ENCODE peak calls at places on chromosomes 6 and 20, in six cellular contexts. One of them, this sample, is unnamed.

GRCh38 chr6:144217264-144217663 is 66.9 kb downstream of the STX11 start:
- DNase-seq in mesenchymal stem cell: peak; percentile 80
- DNase-seq in H1: no peak
- DNase-seq in H9: no peak
- DNase-seq in IMR-90: no peak
- DNase-seq in trophoblast cell: no peak
- DNase-seq in this sample: no peak

GRCh38 chr6:54473328-54473727 is 165.1 kb downstream of the TINAG start:
- DNase-seq in H9: no peak
- DNase-seq in trophoblast cell: peak; percentile 26
- DNase-seq in mesenchymal stem cell: no peak
- DNase-seq in H1: no peak
- DNase-seq in IMR-90: no peak
- DNase-seq in this sample: no peak

GRCh38 chr6:64553414-64553813 is 917.8 kb downstream of the PHF3 start:
- DNase-seq in H1: no peak
- DNase-seq in H9: no peak
- DNase-seq in IMR-90: no peak
- DNase-seq in mesenchymal stem cell: no peak
- DNase-seq in trophoblast cell: no peak
- DNase-seq in this sample: no peak

GRCh38 chr6:170420264-170420663 is 113.7 kb downstream of the FAM120B start:
- DNase-seq in H1: no peak
- DNase-seq in H9: no peak
- DNase-seq in mesenchymal stem cell: no peak
- DNase-seq in IMR-90: no peak
- DNase-seq in trophoblast cell: no peak
- DNase-seq in this sample: no peak

GRCh38 chr20:38021373-38021772 is 11.9 kb downstream of the TTI1 start:
- DNase-seq in IMR-90: peak; percentile 53
- DNase-seq in mesenchymal stem cell: peak; percentile 64
- DNase-seq in H1: no peak
- DNase-seq in trophoblast cell: no peak
- DNase-seq in H9: no peak
- DNase-seq in this sample: no peak

GRCh38 chr20:44068780-44069191 is 118.2 kb downstream of the JPH2 start:
- DNase-seq in trophoblast cell: no peak
- DNase-seq in H1: no peak
- DNase-seq in IMR-90: no peak
- DNase-seq in H9: no peak
- DNase-seq in mesenchymal stem cell: no peak
- DNase-seq in this sample: no peak

GRCh38 chr20:62859721-62860120 is 1.9 kb downstream of the TCFL5 start:
- DNase-seq in IMR-90: no peak
- DNase-seq in mesenchymal stem cell: no peak
- DNase-seq in H9: no peak
- DNase-seq in trophoblast cell: no peak
- DNase-seq in H1: no peak
- DNase-seq in this sample: no peak

GRCh38 chr6:39280247-39280731 is 33.9 kb downstream of the KCNK17 start:
- DNase-seq in H9: no peak
- DNase-seq in IMR-90: no peak
- DNase-seq in H1: no peak
- DNase-seq in mesenchymal stem cell: no peak
- DNase-seq in trophoblast cell: no peak
- DNase-seq in this sample: no peak

GRCh38 chr6:48135352-48136084 is 24.5 kb upstream of the PTCHD4 start:
- DNase-seq in trophoblast cell: peak; percentile 64
- DNase-seq in H9: no peak
- DNase-seq in H1: no peak
- DNase-seq in IMR-90: peak; percentile 4
- DNase-seq in mesenchymal stem cell: peak; percentile 80
- DNase-seq in this sample: no peak

DNA sequence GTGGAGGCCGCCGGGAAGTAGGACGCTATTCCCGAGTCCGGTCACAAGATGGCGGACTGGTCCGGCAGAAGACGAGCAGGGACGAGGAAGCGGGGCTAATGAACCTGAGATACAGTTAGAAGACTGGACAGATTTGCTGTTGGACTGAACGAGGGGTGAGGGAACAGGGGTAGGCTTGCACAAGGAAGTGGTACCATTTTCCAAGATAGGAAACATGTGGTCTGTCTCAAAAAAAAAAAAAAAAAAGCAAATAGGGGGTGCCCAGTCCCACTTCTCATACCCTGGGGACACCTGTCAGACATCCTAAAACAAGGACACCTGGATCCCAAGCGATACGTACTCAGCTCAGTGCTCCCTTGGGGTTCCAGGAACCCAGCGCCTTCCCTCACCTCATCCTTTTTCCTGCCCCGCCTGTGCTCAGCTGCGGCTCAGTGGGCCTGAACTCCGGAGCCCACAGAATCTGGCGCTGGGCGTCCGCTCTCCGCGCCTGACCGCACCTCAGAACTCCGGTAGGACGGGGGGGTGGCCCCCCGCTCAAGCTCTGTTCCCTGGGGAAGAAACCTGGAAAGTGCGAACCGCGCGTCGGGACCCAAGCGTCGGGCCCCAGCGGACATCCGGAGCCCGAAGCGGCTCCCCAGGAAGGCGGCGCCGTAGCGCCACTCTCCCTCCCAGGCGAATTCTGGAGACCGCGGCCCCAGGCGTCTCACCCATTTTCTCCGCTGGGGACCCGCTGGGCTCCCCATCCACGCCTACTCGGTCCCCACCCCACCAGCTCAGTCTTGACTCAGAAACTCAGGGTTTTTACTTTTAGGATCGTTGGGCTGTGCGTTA is at the start of gene LY6G5C:
- DNase-seq in trophoblast cell: peak; percentile 60
- DNase-seq in mesenchymal stem cell: peak; percentile 90
- DNase-seq in IMR-90: peak; percentile 94
- DNase-seq in H9: peak; percentile 78
- DNase-seq in H1: no peak
- DNase-seq in this sample: peak; percentile 56
- H3K9ac ChIP-seq in trophoblast cell: no peak within 1 kb of the TSS
- H3K9ac ChIP-seq in mesenchymal stem cell: peak within 1 kb of the TSS; percentile 81
- H3K9ac ChIP-seq in IMR-90: peak within 1 kb of the TSS; percentile 53
- H3K9ac ChIP-seq in H9: no peak within 1 kb of the TSS
- H3K9ac ChIP-seq in H1: no peak within 1 kb of the TSS
- H3K9ac ChIP-seq in this sample: peak within 1 kb of the TSS; percentile 91

DNA sequence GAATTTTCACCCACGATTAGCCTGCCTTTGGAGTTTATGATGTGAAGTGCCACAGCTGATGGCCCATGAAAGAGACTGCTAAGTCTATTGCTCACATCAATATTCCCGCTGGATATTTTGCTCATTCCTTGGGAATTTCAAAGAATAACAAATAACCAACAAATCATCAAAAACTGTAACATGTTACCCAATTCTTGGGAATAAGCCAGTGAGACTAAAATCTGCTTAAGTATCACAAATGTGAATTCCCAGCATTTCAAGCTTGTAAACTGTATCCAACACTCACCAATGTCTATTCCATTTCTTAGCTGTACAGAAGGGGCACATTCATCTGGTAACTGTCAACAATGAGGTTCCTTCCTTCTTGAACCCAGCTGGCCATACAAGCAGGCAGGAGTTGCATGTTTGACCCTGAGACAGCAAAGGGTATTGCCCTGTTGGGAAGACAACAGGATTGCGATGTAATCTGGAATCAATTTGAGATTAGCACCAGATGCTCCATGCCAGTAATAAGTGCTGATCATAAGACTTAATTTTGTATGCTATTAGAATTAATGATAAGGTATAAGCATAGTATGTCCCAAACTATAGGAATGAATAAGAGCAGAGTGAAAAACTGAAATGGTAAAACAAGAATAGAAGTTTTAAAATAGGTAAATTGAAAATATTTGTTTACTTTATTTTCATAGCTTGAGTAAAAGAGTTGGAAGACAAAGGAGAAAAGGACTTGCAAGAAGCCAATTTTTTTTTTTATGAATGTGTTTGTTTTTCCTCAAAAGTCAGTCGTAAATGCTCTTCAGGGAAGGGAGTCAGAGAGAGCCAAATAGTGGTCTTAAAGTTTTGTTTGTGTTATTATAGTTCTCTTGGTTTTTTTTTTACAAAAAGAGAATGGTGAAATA is 58.8 kb downstream of the RSPO3 start:
- DNase-seq in trophoblast cell: no peak
- DNase-seq in H1: no peak
- DNase-seq in IMR-90: peak; percentile 63
- DNase-seq in H9: no peak
- DNase-seq in mesenchymal stem cell: peak; percentile 70
- DNase-seq in this sample: no peak
- H3K14ac ChIP-seq in trophoblast cell: no peak overlapping the region
- H3K14ac ChIP-seq in H1: no peak overlapping the region
- H3K14ac ChIP-seq in IMR-90: no peak overlapping the region
- H3K14ac ChIP-seq in H9: no peak overlapping the region
- H3K14ac ChIP-seq in mesenchymal stem cell: no peak overlapping the region
- H3K14ac ChIP-seq in this sample: no peak overlapping the region

GRCh38 chr6:80725156-80725930 is 618.9 kb downstream of the BCKDHB start:
- DNase-seq in IMR-90: peak; percentile 8
- DNase-seq in trophoblast cell: no peak
- DNase-seq in H1: no peak
- DNase-seq in mesenchymal stem cell: peak; percentile 34
- DNase-seq in H9: no peak
- DNase-seq in this sample: no peak
- H3K9ac ChIP-seq in IMR-90: no peak overlapping the region
- H3K9ac ChIP-seq in trophoblast cell: no peak overlapping the region
- H3K9ac ChIP-seq in H1: no peak overlapping the region
- H3K9ac ChIP-seq in mesenchymal stem cell: no peak overlapping the region
- H3K9ac ChIP-seq in H9: no peak overlapping the region
- H3K9ac ChIP-seq in this sample: no peak overlapping the region

GRCh38 chr20:51667491-51667890 is 100.7 kb downstream of the ATP9A start:
- DNase-seq in H1: no peak
- DNase-seq in IMR-90: no peak
- DNase-seq in H9: no peak
- DNase-seq in mesenchymal stem cell: no peak
- DNase-seq in trophoblast cell: no peak
- DNase-seq in this sample: no peak
- H3K14ac ChIP-seq in H1: no peak overlapping the region
- H3K14ac ChIP-seq in IMR-90: no peak overlapping the region
- H3K14ac ChIP-seq in H9: no peak overlapping the region
- H3K14ac ChIP-seq in mesenchymal stem cell: no peak overlapping the region
- H3K14ac ChIP-seq in trophoblast cell: no peak overlapping the region
- H3K14ac ChIP-seq in this sample: no peak overlapping the region

GRCh38 chr6:165233089-165233488 is 76.3 kb downstream of the C6orf118 start:
- DNase-seq in H9: no peak
- DNase-seq in IMR-90: no peak
- DNase-seq in H1: no peak
- DNase-seq in mesenchymal stem cell: no peak
- DNase-seq in trophoblast cell: no peak
- DNase-seq in this sample: no peak

GRCh38 chr6:165231581-165232276 is 77.7 kb downstream of the C6orf118 start:
- DNase-seq in H9: no peak
- DNase-seq in mesenchymal stem cell: peak; percentile 4
- DNase-seq in IMR-90: no peak
- DNase-seq in trophoblast cell: peak; percentile 21
- DNase-seq in H1: no peak
- DNase-seq in this sample: no peak

GRCh38 chr6:165229216-165229615 is 80.2 kb downstream of the C6orf118 start:
- DNase-seq in H9: no peak
- DNase-seq in mesenchymal stem cell: no peak
- DNase-seq in H1: no peak
- DNase-seq in IMR-90: no peak
- DNase-seq in trophoblast cell: no peak
- DNase-seq in this sample: no peak

GRCh38 chr6:165232277-165232654 is 77.1 kb downstream of the C6orf118 start:
- DNase-seq in H1: no peak
- DNase-seq in trophoblast cell: no peak
- DNase-seq in mesenchymal stem cell: no peak
- DNase-seq in H9: no peak
- DNase-seq in IMR-90: no peak
- DNase-seq in this sample: no peak

GRCh38 chr6:165231177-165231576 is 78.2 kb downstream of the C6orf118 start:
- DNase-seq in IMR-90: no peak
- DNase-seq in trophoblast cell: no peak
- DNase-seq in H1: no peak
- DNase-seq in mesenchymal stem cell: no peak
- DNase-seq in H9: no peak
- DNase-seq in this sample: no peak
- H3K9ac ChIP-seq in IMR-90: no peak overlapping the region
- H3K9ac ChIP-seq in trophoblast cell: no peak overlapping the region
- H3K9ac ChIP-seq in H1: no peak overlapping the region
- H3K9ac ChIP-seq in mesenchymal stem cell: peak overlapping the region; percentile 76
- H3K9ac ChIP-seq in H9: no peak overlapping the region
- H3K9ac ChIP-seq in this sample: no peak overlapping the region

DNA sequence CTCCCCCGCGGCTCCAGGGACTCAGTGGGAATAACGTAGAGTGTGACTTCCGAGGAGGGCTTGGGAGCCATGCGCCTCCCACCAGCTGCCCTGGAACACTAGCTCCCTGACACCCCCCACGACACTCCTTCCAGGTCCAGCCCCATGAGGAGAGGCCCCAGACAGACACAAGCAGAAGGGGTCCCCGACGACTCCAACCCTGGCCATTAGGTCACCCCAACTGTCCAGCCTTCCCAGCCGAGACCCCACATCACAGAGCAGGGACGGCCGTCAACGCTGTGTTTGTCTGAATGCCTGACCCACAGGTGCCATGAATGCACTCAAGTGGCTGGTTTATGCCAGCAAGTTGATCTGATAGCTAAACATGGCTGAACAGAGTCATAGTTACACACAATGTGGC is 57.9 kb downstream of the GINS1 start:
- DNase-seq in H1: no peak
- DNase-seq in mesenchymal stem cell: no peak
- DNase-seq in H9: no peak
- DNase-seq in trophoblast cell: no peak
- DNase-seq in IMR-90: no peak
- DNase-seq in this sample: no peak
- H3K14ac ChIP-seq in H1: no peak overlapping the region
- H3K14ac ChIP-seq in mesenchymal stem cell: no peak overlapping the region
- H3K14ac ChIP-seq in H9: no peak overlapping the region
- H3K14ac ChIP-seq in trophoblast cell: no peak overlapping the region
- H3K14ac ChIP-seq in IMR-90: no peak overlapping the region
- H3K14ac ChIP-seq in this sample: no peak overlapping the region

DNA sequence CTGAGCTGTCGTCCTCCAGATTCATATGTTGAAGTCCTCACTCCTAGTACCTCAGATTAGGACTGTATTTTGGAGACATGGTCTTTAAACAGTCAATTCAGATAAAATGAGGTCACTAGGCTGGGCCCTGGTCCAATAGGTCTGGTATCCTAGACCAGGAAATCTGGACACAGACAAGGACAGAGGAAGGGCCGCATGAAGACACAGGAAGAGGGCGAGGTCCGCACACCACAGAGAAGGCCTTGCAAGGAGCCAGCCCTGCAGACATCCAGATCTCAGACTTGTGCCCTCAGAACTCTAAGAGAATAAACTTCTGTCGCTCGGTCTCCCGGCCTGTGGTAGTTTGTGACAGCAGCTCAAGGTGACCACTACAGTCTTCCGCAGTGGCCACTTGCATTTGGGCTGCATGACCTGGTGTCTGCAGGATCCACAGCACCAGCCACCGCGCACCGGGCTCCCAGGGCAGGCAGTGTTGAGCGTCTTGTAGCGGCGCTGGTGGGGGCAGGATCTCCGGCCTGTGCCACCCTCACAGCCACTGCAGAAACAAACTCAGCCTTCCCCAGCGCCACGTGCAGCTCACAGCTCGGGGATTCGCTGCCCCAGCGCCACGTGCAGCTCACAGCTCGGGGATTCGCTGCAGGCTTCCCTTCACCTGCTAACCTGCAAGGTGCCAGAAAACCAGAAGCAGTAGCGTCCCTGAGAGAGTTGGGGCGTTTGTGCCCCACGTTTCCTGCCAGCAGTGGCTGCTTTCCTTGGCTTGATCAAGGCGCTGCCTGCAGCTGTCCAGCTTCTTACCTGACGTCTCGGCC is 6.0 kb upstream of the RBM38 start:
- DNase-seq in H1: no peak
- DNase-seq in IMR-90: no peak
- DNase-seq in mesenchymal stem cell: no peak
- DNase-seq in trophoblast cell: no peak
- DNase-seq in H9: no peak
- DNase-seq in this sample: no peak
- H3K9ac ChIP-seq in H1: no peak overlapping the region
- H3K9ac ChIP-seq in IMR-90: no peak overlapping the region
- H3K9ac ChIP-seq in mesenchymal stem cell: no peak overlapping the region
- H3K9ac ChIP-seq in trophoblast cell: no peak overlapping the region
- H3K9ac ChIP-seq in H9: no peak overlapping the region
- H3K9ac ChIP-seq in this sample: no peak overlapping the region